ENCODE peak calls at places on chromosome 22, in four cellular contexts. One of them, this sample, is unnamed.
A peak's percentile ranks its signal among the peaks of the same experiment; 100 is the strongest.

GRCh38 chr22:41919357-41920224 is 4.7 kb upstream of the SHISA8 start:
- DNase-seq in Panc1: no peak
- DNase-seq in K562: peak; percentile 70
- DNase-seq in HCT116: no peak
- DNase-seq in this sample: no peak

GRCh38 chr22:19108807-19109197 is 13.4 kb downstream of the DGCR2 start:
- DNase-seq in HCT116: no peak
- DNase-seq in K562: no peak
- DNase-seq in Panc1: no peak
- DNase-seq in this sample: no peak

GRCh38 chr22:39264344-39265116 is 19.7 kb upstream of the PDGFB start:
- DNase-seq in K562: no peak
- DNase-seq in HCT116: no peak
- DNase-seq in Panc1: no peak
- DNase-seq in this sample: no peak

GRCh38 chr22:22161924-22162851 is 82.4 kb upstream of the VPREB1 start:
- DNase-seq in K562: peak; percentile 38
- DNase-seq in HCT116: no peak
- DNase-seq in Panc1: no peak
- DNase-seq in this sample: no peak

GRCh38 chr22:42399315-42400271 is 32.6 kb downstream of the NFAM1 start:
- DNase-seq in HCT116: no peak
- DNase-seq in K562: peak; percentile 42
- DNase-seq in Panc1: no peak
- DNase-seq in this sample: no peak

GRCh38 chr22:43823911-43824665 is 12.0 kb upstream of the EFCAB6 start:
- DNase-seq in K562: no peak
- DNase-seq in Panc1: no peak
- DNase-seq in HCT116: no peak
- DNase-seq in this sample: no peak

GRCh38 chr22:35434061-35434750 is 34.3 kb downstream of the MCM5 start:
- DNase-seq in Panc1: no peak
- DNase-seq in K562: no peak
- DNase-seq in HCT116: no peak
- DNase-seq in this sample: no peak

GRCh38 chr22:43731986-43732385 is 80.1 kb downstream of the EFCAB6 start:
- DNase-seq in HCT116: no peak
- DNase-seq in K562: no peak
- DNase-seq in Panc1: no peak
- DNase-seq in this sample: no peak

GRCh38 chr22:30694171-30694637 is 470 bp upstream of the OSBP2 start:
- DNase-seq in K562: no peak
- DNase-seq in Panc1: no peak
- DNase-seq in HCT116: peak; percentile 29
- DNase-seq in this sample: no peak

GRCh38 chr22:39097098-39098020 is at the start of gene APOBEC3H:
- DNase-seq in Panc1: no peak
- DNase-seq in HCT116: peak; percentile 16
- DNase-seq in K562: no peak
- DNase-seq in this sample: no peak

GRCh38 chr22:49850959-49851815 is 2.5 kb upstream of the ZBED4 start:
- DNase-seq in HCT116: no peak
- DNase-seq in Panc1: no peak
- DNase-seq in K562: no peak
- DNase-seq in this sample: no peak

GRCh38 chr22:45290410-45290936 is 5.7 kb downstream of the UPK3A start:
- DNase-seq in K562: no peak
- DNase-seq in HCT116: peak; percentile 64
- DNase-seq in Panc1: no peak
- DNase-seq in this sample: no peak

GRCh38 chr22:30609260-30610185 is 2.5 kb downstream of the TCN2 start:
- DNase-seq in HCT116: no peak
- DNase-seq in K562: peak; percentile 83
- DNase-seq in Panc1: no peak
- DNase-seq in this sample: no peak

GRCh38 chr22:32793604-32794003 is 7.9 kb upstream of the TIMP3 start:
- DNase-seq in HCT116: no peak
- DNase-seq in K562: no peak
- DNase-seq in Panc1: no peak
- DNase-seq in this sample: no peak

GRCh38 chr22:29314537-29315285 is 786 bp downstream of the RASL10A start:
- DNase-seq in Panc1: no peak
- DNase-seq in K562: no peak
- DNase-seq in HCT116: no peak
- DNase-seq in this sample: no peak

GRCh38 chr22:32794449-32795213 is 6.9 kb upstream of the TIMP3 start:
- DNase-seq in HCT116: peak; percentile 10
- DNase-seq in K562: peak; percentile 9
- DNase-seq in Panc1: no peak
- DNase-seq in this sample: peak; percentile 90

GRCh38 chr22:28791841-28792490 is 8.4 kb downstream of the XBP1 start:
- DNase-seq in HCT116: no peak
- DNase-seq in Panc1: no peak
- DNase-seq in K562: no peak
- DNase-seq in this sample: no peak

GRCh38 chr22:20926243-20926642 is 9.0 kb downstream of the CRKL start:
- DNase-seq in K562: no peak
- DNase-seq in Panc1: no peak
- DNase-seq in HCT116: no peak
- DNase-seq in this sample: no peak

GRCh38 chr22:40484906-40485660 is 114.7 kb downstream of the SGSM3 start:
- DNase-seq in Panc1: no peak
- DNase-seq in HCT116: no peak
- DNase-seq in K562: no peak
- DNase-seq in this sample: no peak

GRCh38 chr22:42758929-42759629 is 38.4 kb upstream of the A4GALT start:
- DNase-seq in HCT116: no peak
- DNase-seq in K562: no peak
- DNase-seq in Panc1: no peak
- DNase-seq in this sample: no peak

GRCh38 chr22:47495102-47495501 is 732.7 kb downstream of the TBC1D22A start:
- DNase-seq in K562: no peak
- DNase-seq in HCT116: no peak
- DNase-seq in Panc1: no peak
- DNase-seq in this sample: no peak

GRCh38 chr22:36010913-36011312 is 17.7 kb downstream of the RBFOX2 start:
- DNase-seq in Panc1: no peak
- DNase-seq in HCT116: no peak
- DNase-seq in K562: no peak
- DNase-seq in this sample: no peak

GRCh38 chr22:46641829-46642266 is 21.7 kb downstream of the GRAMD4 start:
- DNase-seq in Panc1: no peak
- DNase-seq in K562: no peak
- DNase-seq in HCT116: no peak
- DNase-seq in this sample: no peak

GRCh38 chr22:49959782-49960158 is 802 bp upstream of the PIM3 start:
- DNase-seq in HCT116: no peak
- DNase-seq in Panc1: no peak
- DNase-seq in K562: no peak
- DNase-seq in this sample: peak; percentile 74

GRCh38 chr22:48940266-48940987 is 887.2 kb downstream of the BRD1 start:
- DNase-seq in HCT116: no peak
- DNase-seq in Panc1: no peak
- DNase-seq in K562: no peak
- DNase-seq in this sample: no peak

GRCh38 chr22:37260939-37261338 is 16.9 kb upstream of the RAC2 start:
- DNase-seq in Panc1: no peak
- DNase-seq in HCT116: peak; percentile 45
- DNase-seq in K562: peak; percentile 70
- DNase-seq in this sample: peak; percentile 25
- TF ChIP-seq TCF7L2 in Panc1: no peak
- TF ChIP-seq TCF7L2 in HCT116: no peak
- TF ChIP-seq TCF7L2 in K562: no peak
- TF ChIP-seq TCF7L2 in this sample: no peak

DNA sequence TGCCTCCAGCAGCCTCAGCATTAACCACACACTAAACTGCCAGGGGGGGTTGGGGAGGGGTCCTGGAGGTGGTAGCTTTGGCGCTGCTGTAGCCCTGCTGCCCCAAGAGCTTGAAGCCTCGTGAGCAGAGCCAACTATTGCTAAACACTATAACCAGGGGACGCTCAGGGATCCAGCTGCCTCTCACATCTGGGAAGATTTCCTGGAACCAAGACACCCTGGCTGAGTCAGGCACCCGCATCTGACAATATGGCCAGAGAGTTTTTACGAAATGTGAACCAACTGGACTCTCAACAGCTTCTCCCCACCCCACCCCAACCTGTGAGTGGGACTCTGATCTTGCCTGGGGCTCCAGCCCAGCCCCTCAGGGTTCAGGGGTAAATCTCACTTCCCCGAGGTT is 14.3 kb downstream of the C1QTNF6 start:
- DNase-seq in HCT116: no peak
- DNase-seq in Panc1: no peak
- DNase-seq in K562: no peak
- DNase-seq in this sample: no peak
- TF ChIP-seq TCF7L2 in HCT116: no peak
- TF ChIP-seq TCF7L2 in Panc1: no peak
- TF ChIP-seq TCF7L2 in K562: no peak
- TF ChIP-seq TCF7L2 in this sample: no peak

GRCh38 chr22:25939384-25939783 is 197.4 kb downstream of the MYO18B start:
- DNase-seq in HCT116: no peak
- DNase-seq in K562: no peak
- DNase-seq in Panc1: no peak
- DNase-seq in this sample: no peak

GRCh38 chr22:25941365-25941960 is 199.5 kb downstream of the MYO18B start:
- DNase-seq in HCT116: no peak
- DNase-seq in K562: no peak
- DNase-seq in Panc1: no peak
- DNase-seq in this sample: no peak

GRCh38 chr22:25942989-25943411 is 201.0 kb downstream of the MYO18B start:
- DNase-seq in Panc1: no peak
- DNase-seq in K562: no peak
- DNase-seq in HCT116: no peak
- DNase-seq in this sample: no peak

GRCh38 chr22:25940479-25940878 is 198.5 kb downstream of the MYO18B start:
- DNase-seq in K562: no peak
- DNase-seq in HCT116: no peak
- DNase-seq in Panc1: no peak
- DNase-seq in this sample: no peak

GRCh38 chr22:25942126-25942988 is 200.4 kb downstream of the MYO18B start:
- DNase-seq in K562: no peak
- DNase-seq in Panc1: no peak
- DNase-seq in HCT116: no peak
- DNase-seq in this sample: no peak
- TF ChIP-seq TCF7L2 in K562: no peak
- TF ChIP-seq TCF7L2 in Panc1: no peak
- TF ChIP-seq TCF7L2 in HCT116: no peak
- TF ChIP-seq TCF7L2 in this sample: no peak

DNA sequence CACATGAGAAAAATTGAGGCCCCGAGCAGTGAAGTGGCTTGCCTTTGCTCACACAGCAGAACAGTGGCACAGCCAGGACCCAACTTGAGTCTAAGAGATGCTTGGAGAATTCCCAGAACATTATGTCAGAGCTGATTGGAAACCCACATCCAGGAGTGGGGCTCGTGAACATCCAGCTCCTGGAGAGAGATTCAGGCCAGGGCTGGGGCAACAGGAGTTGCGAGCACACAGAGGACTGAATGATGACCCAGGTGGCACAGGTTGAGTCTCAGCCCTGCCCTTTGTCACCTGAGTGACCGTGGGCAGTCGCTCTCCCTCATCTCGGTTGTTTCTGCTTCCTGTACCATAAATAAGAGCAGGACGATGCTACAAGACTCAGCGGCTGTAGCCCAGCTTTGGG is 102.6 kb downstream of the MYO18B start:
- DNase-seq in HCT116: no peak
- DNase-seq in Panc1: no peak
- DNase-seq in K562: no peak
- DNase-seq in this sample: no peak
- TF ChIP-seq TCF7L2 in HCT116: no peak
- TF ChIP-seq TCF7L2 in Panc1: no peak
- TF ChIP-seq TCF7L2 in K562: no peak
- TF ChIP-seq TCF7L2 in this sample: no peak